ENCODE peak calls at places on chromosomes 3 and 15, in five cellular contexts. A is pancreas, O is GM23248, X is GM23338, L is sigmoid colon. P is an unnamed sample.
A peak's percentile ranks its signal among the peaks of the same experiment; 100 is the strongest.

GRCh38 chr15:58462547-58462946 is 30.8 kb downstream of the LIPC start:
- DNase-seq in O (no peak), L (no peak), A (no peak), X (no peak), P (no peak)

GRCh38 chr3:193030276-193030675 is 112.6 kb upstream of the MB21D2 start:
- DNase-seq in A (no peak), X (no peak), O (peak; percentile 15), L (no peak), P (no peak)

GRCh38 chr3:153626158-153626557 is 464.1 kb downstream of the RAP2B start:
- DNase-seq in X (no peak), O (no peak), A (no peak), L (no peak), P (no peak)

GRCh38 chr3:146078031-146078430 is 83.0 kb downstream of the PLOD2 start:
- DNase-seq in A (no peak), O (peak; percentile 33), X (no peak), L (no peak), P (no peak)

GRCh38 chr3:13518516-13519351 is 30.2 kb upstream of the FBLN2 start:
- DNase-seq in A (peak; percentile 46), L (peak; percentile 86), O (no peak), X (no peak), P (peak; percentile 88)

GRCh38 chr15:77654975-77655374 is 22.3 kb upstream of the LINGO1 start:
- DNase-seq in A (no peak), O (peak; percentile 17), L (no peak), X (peak; percentile 86), P (no peak)

GRCh38 chr3:128348805-128349531 is 117.7 kb downstream of the DNAJB8 start:
- DNase-seq in X (peak; percentile 49), L (peak; percentile 44), A (peak; percentile 52), O (peak; percentile 19), P (no peak)

GRCh38 chr3:31945738-31946052 is 35.4 kb downstream of the OSBPL10 start:
- DNase-seq in L (no peak), X (no peak), A (no peak), O (peak; percentile 70), P (no peak)

GRCh38 chr3:14909250-14909649 is 38.1 kb upstream of the NR2C2 start:
- DNase-seq in A (no peak), O (no peak), X (no peak), L (no peak), P (no peak)

GRCh38 chr3:194326192-194327029 is 24.7 kb downstream of the CPN2 start:
- DNase-seq in X (no peak), O (peak; percentile 48), A (no peak), L (no peak), P (no peak)

GRCh38 chr15:68405426-68406250 is 26.3 kb downstream of the ITGA11 start:
- DNase-seq in X (no peak), L (no peak), A (no peak), O (no peak), P (no peak)

GRCh38 chr3:171323934-171324535 is 136.2 kb downstream of the TNIK start:
- DNase-seq in L (no peak), O (peak; percentile 57), X (no peak), A (no peak), P (no peak)

GRCh38 chr3:66702126-66702525 is 201.3 kb upstream of the LRIG1 start:
- DNase-seq in O (no peak), X (no peak), A (no peak), L (peak; percentile 90), P (no peak)

GRCh38 chr15:66237513-66238235 is 15.9 kb downstream of the MEGF11 start:
- DNase-seq in A (no peak), O (peak; percentile 23), L (no peak), X (no peak), P (no peak)

GRCh38 chr3:42605550-42606173 is 5.2 kb downstream of the NKTR start:
- DNase-seq in A (no peak), L (no peak), X (no peak), O (peak; percentile 41), P (no peak)

GRCh38 chr3:7630925-7631324 is 770.0 kb downstream of the GRM7 start:
- DNase-seq in O (no peak), A (peak; percentile 54), X (peak; percentile 2), L (peak; percentile 67), P (peak; percentile 75)

GRCh38 chr3:159726231-159726964 is 262.2 kb upstream of the IL12A start:
- DNase-seq in O (peak; percentile 47), A (no peak), X (no peak), L (no peak), P (no peak)

GRCh38 chr3:11186771-11187170 is 32.5 kb downstream of the HRH1 start:
- DNase-seq in L (no peak), O (peak; percentile 69), X (no peak), A (no peak), P (no peak)

GRCh38 chr3:190131329-190131728 is 10.6 kb upstream of the P3H2 start:
- DNase-seq in L (no peak), A (no peak), O (peak; percentile 55), X (no peak), P (no peak)

GRCh38 chr3:20563236-20563635 is 377.2 kb upstream of the SGO1 start:
- DNase-seq in X (no peak), A (no peak), L (no peak), O (no peak), P (no peak)

GRCh38 chr3:171810278-171811058 is at the start of gene PLD1:
- DNase-seq in O (peak; percentile 87), A (peak; percentile 93), L (peak; percentile 91), X (peak; percentile 71), P (peak; percentile 89)

GRCh38 chr15:85354432-85354831 is 26.0 kb upstream of the AKAP13 start:
- DNase-seq in L (no peak), X (no peak), O (peak; percentile 45), A (no peak), P (no peak)

GRCh38 chr3:106945435-106945834 is 431.8 kb upstream of the CCDC54 start:
- DNase-seq in L (no peak), A (no peak), O (peak; percentile 79), X (no peak), P (no peak)

GRCh38 chr3:190182418-190183043 is 61.8 kb upstream of the P3H2 start:
- DNase-seq in O (peak; percentile 23), L (no peak), X (no peak), A (no peak), P (no peak)

GRCh38 chr15:70451861-70452653 is 311.3 kb downstream of the UACA start:
- DNase-seq in A (no peak), L (no peak), O (no peak), X (peak; percentile 88), P (no peak)

GRCh38 chr3:62415312-62415791 is 42.0 kb upstream of the FEZF2 start:
- DNase-seq in L (no peak), X (peak; percentile 90), A (no peak), O (no peak), P (no peak)

GRCh38 chr3:31275038-31275562 is 257.6 kb upstream of the STT3B start:
- DNase-seq in L (no peak), O (peak; percentile 72), A (no peak), X (peak; percentile 21), P (no peak)

GRCh38 chr15:63449711-63450110 is 54.7 kb upstream of the USP3 start:
- DNase-seq in L (no peak), X (peak; percentile 61), O (peak; percentile 41), A (no peak), P (no peak)

GRCh38 chr3:41092791-41093190 is 106.5 kb upstream of the CTNNB1 start:
- DNase-seq in A (no peak), O (no peak), X (no peak), L (no peak), P (no peak)

GRCh38 chr3:100210777-100211145 is 50.0 kb upstream of the TBC1D23 start:
- DNase-seq in L (no peak), O (peak; percentile 89), A (no peak), X (peak; percentile 88), P (no peak)

GRCh38 chr3:112089956-112090898 is 4.0 kb downstream of the C3orf52 start:
- DNase-seq in X (no peak), O (no peak), L (no peak), A (no peak), P (no peak)

DNA sequence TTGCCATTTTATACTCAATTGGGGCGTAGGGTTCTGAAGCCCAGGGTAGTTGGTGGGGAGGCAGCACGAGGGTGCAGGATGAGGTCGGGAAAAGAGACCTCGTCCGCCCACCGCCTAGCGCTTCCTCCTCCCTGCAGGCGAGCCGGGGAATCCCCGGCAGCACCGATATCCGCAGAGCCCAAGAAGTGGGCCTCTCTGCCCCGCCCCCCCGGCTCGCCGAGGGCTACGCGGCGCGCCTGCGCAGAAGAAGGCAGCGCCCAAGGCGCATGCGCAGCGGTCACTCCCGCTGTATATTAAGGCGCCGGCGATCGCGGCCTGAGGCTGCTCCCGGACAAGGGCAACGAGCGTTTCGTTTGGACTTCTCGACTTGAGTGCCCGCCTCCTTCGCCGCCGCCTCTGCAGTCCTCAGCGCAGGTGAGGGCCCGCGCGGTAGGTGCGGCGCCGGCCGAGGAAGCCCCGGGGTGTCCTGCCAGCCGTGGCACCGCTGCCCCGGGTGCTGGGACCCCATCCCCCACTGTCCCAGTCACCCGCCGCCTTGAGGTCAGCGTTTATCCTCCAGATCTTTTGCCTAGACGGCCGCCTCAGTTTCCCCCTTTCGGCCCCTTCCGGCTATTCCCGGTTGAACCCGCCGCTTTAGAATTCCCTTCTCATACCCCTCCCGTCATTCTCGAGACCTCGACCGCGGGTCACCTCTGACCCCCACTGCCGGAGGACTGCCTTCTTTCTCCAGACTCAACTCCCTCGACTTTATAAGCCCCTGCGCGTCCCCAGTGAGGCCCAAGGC is at the start of gene ALAS1:
- DNase-seq in A (peak; percentile 98), O (peak; percentile 93), X (peak; percentile 94), L (peak; percentile 95), P (peak; percentile 95)
- H3K4me1 ChIP-seq in A (peaks cover 8% of the 10 kb centered on the region), O (peaks cover 24% of the 10 kb centered on the region), X (peaks cover 10% of the 10 kb centered on the region), L (no peaks in the 10 kb centered on the region), P (no peaks in the 10 kb centered on the region)

GRCh38 chr15:88177451-88177850 is 79.1 kb downstream of the NTRK3 start:
- DNase-seq in L (no peak), O (no peak), X (no peak), A (no peak), P (no peak)

GRCh38 chr15:88179562-88179961 is 77.0 kb downstream of the NTRK3 start:
- DNase-seq in X (no peak), O (no peak), L (no peak), A (no peak), P (no peak)

GRCh38 chr15:88181613-88182012 is 74.9 kb downstream of the NTRK3 start:
- DNase-seq in X (no peak), L (no peak), A (no peak), O (no peak), P (no peak)

GRCh38 chr15:88174571-88174970 is 82.0 kb downstream of the NTRK3 start:
- DNase-seq in L (no peak), O (no peak), A (no peak), X (no peak), P (no peak)

DNA sequence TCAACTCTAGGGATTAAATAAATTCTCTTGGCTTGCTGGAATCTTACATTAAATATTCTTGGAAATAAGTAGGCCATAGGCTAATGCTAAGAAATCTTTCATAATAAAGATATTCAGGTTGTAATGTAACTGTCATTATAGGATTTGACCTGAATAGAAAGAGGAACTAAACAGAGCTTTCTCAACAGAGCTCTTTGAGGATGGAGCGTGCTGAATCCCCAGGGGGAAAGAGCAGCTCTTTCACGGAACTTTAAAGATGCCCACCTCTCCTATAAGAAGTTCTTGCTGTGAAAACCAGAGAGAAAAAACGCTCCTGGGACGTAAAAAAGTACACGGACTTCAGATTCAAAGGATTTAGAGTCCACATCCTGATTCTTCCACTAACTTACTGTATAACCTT is 77.9 kb downstream of the NTRK3 start:
- DNase-seq in O (no peak), A (no peak), L (no peak), X (no peak), P (no peak)
- H3K27ac ChIP-seq in O (no peak overlapping the region), A (no peak overlapping the region), L (no peak overlapping the region), X (no peak overlapping the region), P (no peak overlapping the region)

GRCh38 chr15:81184188-81184587 is 12.5 kb upstream of the IL16 start:
- DNase-seq in L (peak; percentile 77), O (peak; percentile 95), A (no peak), X (no peak), P (no peak)
- H3K4me3 ChIP-seq in L (peak overlapping the region; percentile 40), O (no peak overlapping the region), A (no peak overlapping the region), X (no peak overlapping the region), P (no peak overlapping the region)

GRCh38 chr3:141332436-141332835 is 35.9 kb upstream of the ZBTB38 start:
- DNase-seq in O (no peak), A (no peak), L (no peak), X (no peak), P (no peak)
- H3K4me1 ChIP-seq in O (peaks cover 49% of the 10 kb centered on the region), A (no peaks in the 10 kb centered on the region), L (no peaks in the 10 kb centered on the region), X (peaks cover 8% of the 10 kb centered on the region), P (no peaks in the 10 kb centered on the region)